ENCODE peak calls at places on chromosomes 2 and 18, in nine cellular contexts. H, B, Z, Y, P, G, J, C and L are unnamed samples.

GRCh38 chr2:63872571-63873328 is 31.1 kb downstream of the UGP2 start:
- DNase-seq in H (no peak), B (no peak), Z (no peak), Y (no peak), P (no peak), G (no peak), J (no peak), C (no peak), L (no peak)

GRCh38 chr18:79495591-79496071 is 99.9 kb downstream of the NFATC1 start:
- DNase-seq in H (peak), B (no peak), Z (no peak), Y (no peak), P (peak), G (peak), J (no peak), C (no peak), L (no peak)

GRCh38 chr2:61181382-61182058 is 19.5 kb downstream of the C2orf74 start:
- DNase-seq in H (no peak), B (no peak), Z (no peak), Y (no peak), P (no peak), G (no peak), J (no peak), C (no peak), L (peak)

GRCh38 chr2:134411279-134411827 is 157.5 kb downstream of the MGAT5 start:
- DNase-seq in H (no peak), B (no peak), Z (no peak), Y (no peak), P (no peak), G (no peak), J (no peak), C (peak), L (no peak)

GRCh38 chr2:60629801-60630385 is 76.4 kb upstream of the BCL11A start:
- DNase-seq in H (no peak), B (no peak), Z (no peak), Y (no peak), P (no peak), G (no peak), J (peak), C (no peak), L (no peak)

GRCh38 chr18:23077493-23078256 is 57.6 kb upstream of the CABLES1 start:
- DNase-seq in H (no peak), B (no peak), Z (peak), Y (peak), P (no peak), G (no peak), J (no peak), C (peak), L (no peak)

GRCh38 chr18:37378616-37379015 is 187.0 kb downstream of the CELF4 start:
- DNase-seq in H (no peak), B (no peak), Z (no peak), Y (no peak), P (no peak), G (no peak), J (no peak), C (no peak), L (no peak)

GRCh38 chr2:195532255-195532627 is 124.8 kb upstream of the SLC39A10 start:
- DNase-seq in H (no peak), B (no peak), Z (no peak), Y (no peak), P (no peak), G (no peak), J (no peak), C (no peak), L (no peak)

GRCh38 chr2:119544075-119545031 is at the start of gene CFAP221:
- DNase-seq in H (no peak), B (no peak), Z (peak), Y (peak), P (peak), G (no peak), J (peak), C (peak), L (peak)

GRCh38 chr2:203579131-203579643 is 44.1 kb upstream of the RAPH1 start:
- DNase-seq in H (no peak), B (no peak), Z (peak), Y (peak), P (no peak), G (no peak), J (no peak), C (no peak), L (no peak)

GRCh38 chr2:203582468-203582867 is 47.4 kb upstream of the RAPH1 start:
- DNase-seq in H (no peak), B (no peak), Z (no peak), Y (no peak), P (no peak), G (no peak), J (no peak), C (no peak), L (no peak)

GRCh38 chr2:203580846-203581245 is 45.7 kb upstream of the RAPH1 start:
- DNase-seq in H (no peak), B (no peak), Z (no peak), Y (no peak), P (no peak), G (no peak), J (no peak), C (no peak), L (no peak)

GRCh38 chr2:203578511-203579130 is 43.5 kb upstream of the RAPH1 start:
- DNase-seq in H (no peak), B (no peak), Z (no peak), Y (no peak), P (no peak), G (no peak), J (no peak), C (no peak), L (no peak)

GRCh38 chr2:203579730-203580129 is 44.6 kb upstream of the RAPH1 start:
- DNase-seq in H (no peak), B (no peak), Z (no peak), Y (no peak), P (no peak), G (no peak), J (no peak), C (no peak), L (no peak)
- TF ChIP-seq CTCF in H (no peak), B (no peak), Z (no peak), Y (no peak), P (no peak), G (no peak), J (no peak), C (no peak), L (no peak)

GRCh38 chr18:34834897-34835296 is 124.8 kb downstream of the DTNA start:
- DNase-seq in H (no peak), B (no peak), Z (no peak), Y (no peak), P (no peak), G (no peak), J (no peak), C (no peak), L (no peak)

GRCh38 chr18:34835466-34835865 is 125.4 kb downstream of the DTNA start:
- DNase-seq in H (no peak), B (no peak), Z (no peak), Y (no peak), P (no peak), G (no peak), J (no peak), C (no peak), L (no peak)

GRCh38 chr18:34838669-34839068 is 128.6 kb downstream of the DTNA start:
- DNase-seq in H (no peak), B (no peak), Z (peak), Y (no peak), P (no peak), G (no peak), J (no peak), C (no peak), L (no peak)

GRCh38 chr18:34840416-34840815 is 130.3 kb downstream of the DTNA start:
- DNase-seq in H (no peak), B (no peak), Z (no peak), Y (no peak), P (no peak), G (no peak), J (no peak), C (no peak), L (no peak)

GRCh38 chr18:34837769-34838194 is 127.7 kb downstream of the DTNA start:
- DNase-seq in H (peak), B (no peak), Z (no peak), Y (no peak), P (no peak), G (no peak), J (no peak), C (no peak), L (no peak)
- TF ChIP-seq POLR2AphosphoS5 in H (peak), B (no peak), Z (no peak), Y (no peak), P (no peak), G (no peak), J (no peak), C (no peak), L (no peak)

GRCh38 chr18:49467019-49467563 is 6.6 kb upstream of the DYM start:
- DNase-seq in H (no peak), B (no peak), Z (no peak), Y (no peak), P (no peak), G (no peak), J (no peak), C (no peak), L (no peak)

GRCh38 chr18:49461602-49461977 is 1.1 kb upstream of the DYM start:
- DNase-seq in H (no peak), B (no peak), Z (no peak), Y (no peak), P (no peak), G (no peak), J (no peak), C (no peak), L (no peak)

GRCh38 chr18:49467599-49467998 is 7.2 kb upstream of the DYM start:
- DNase-seq in H (no peak), B (no peak), Z (no peak), Y (no peak), P (no peak), G (no peak), J (no peak), C (no peak), L (no peak)

GRCh38 chr18:49460958-49461601 is 635 bp upstream of the DYM start:
- DNase-seq in H (no peak), B (no peak), Z (peak), Y (no peak), P (no peak), G (no peak), J (no peak), C (no peak), L (no peak)

DNA sequence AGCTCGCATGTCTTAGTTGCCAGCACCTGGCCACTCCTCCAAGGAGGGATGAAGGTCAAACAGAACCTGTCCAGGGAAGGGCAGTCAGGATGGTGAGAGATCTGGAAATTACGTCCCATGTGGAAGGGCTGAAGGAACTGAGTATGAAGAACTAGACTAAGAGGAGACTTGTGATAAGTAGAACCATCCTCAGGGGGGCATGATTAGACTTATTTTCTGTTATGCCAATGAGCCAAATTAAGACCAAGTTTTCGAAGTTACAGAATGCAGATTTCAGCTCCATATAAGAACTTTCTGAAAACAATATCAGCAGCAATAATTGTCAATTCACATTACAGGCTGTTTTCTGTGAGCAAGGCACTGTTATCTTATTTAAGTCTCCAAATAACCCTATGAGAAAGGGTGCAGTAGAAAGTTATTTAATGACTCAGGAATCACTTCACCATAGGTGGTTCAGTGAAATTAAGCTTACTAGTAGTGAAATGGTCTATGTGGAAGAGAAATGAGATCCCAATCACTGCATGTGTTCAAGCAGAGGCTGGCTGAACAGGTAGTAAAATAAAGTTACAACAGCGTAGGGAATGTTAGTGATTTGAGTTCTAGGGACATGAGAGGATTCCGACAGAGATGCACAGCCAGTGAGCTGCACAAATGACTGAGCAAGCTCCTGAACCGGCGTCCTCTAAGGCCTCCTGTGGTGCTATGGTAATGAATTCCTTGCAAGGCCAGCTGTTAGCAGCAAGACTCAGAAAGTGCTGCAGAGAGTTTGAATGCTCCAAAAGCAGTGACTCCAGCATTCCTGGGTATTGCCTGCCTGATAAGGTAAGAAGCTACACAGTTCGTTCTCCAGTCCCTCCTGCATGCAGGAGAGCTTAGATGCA is 4.5 kb upstream of the DYM start:
- DNase-seq in H (no peak), B (peak), Z (peak), Y (no peak), P (no peak), G (no peak), J (no peak), C (no peak), L (no peak)
- TF ChIP-seq CTCF in H (no peak), B (no peak), Z (no peak), Y (no peak), P (no peak), G (no peak), J (peak), C (peak), L (no peak)

GRCh38 chr2:96801464-96802280 is 14.4 kb upstream of the CNNM3 start:
- DNase-seq in H (peak), B (no peak), Z (no peak), Y (no peak), P (peak), G (no peak), J (no peak), C (no peak), L (no peak)

GRCh38 chr2:96800061-96800761 is 15.9 kb upstream of the CNNM3 start:
- DNase-seq in H (peak), B (no peak), Z (no peak), Y (no peak), P (peak), G (no peak), J (no peak), C (peak), L (no peak)

GRCh38 chr2:96802281-96802595 is 13.8 kb upstream of the CNNM3 start:
- DNase-seq in H (peak), B (no peak), Z (no peak), Y (no peak), P (peak), G (no peak), J (no peak), C (peak), L (no peak)

GRCh38 chr2:96799623-96799935 is 16.5 kb upstream of the CNNM3 start:
- DNase-seq in H (peak), B (no peak), Z (no peak), Y (no peak), P (peak), G (no peak), J (no peak), C (no peak), L (no peak)

DNA sequence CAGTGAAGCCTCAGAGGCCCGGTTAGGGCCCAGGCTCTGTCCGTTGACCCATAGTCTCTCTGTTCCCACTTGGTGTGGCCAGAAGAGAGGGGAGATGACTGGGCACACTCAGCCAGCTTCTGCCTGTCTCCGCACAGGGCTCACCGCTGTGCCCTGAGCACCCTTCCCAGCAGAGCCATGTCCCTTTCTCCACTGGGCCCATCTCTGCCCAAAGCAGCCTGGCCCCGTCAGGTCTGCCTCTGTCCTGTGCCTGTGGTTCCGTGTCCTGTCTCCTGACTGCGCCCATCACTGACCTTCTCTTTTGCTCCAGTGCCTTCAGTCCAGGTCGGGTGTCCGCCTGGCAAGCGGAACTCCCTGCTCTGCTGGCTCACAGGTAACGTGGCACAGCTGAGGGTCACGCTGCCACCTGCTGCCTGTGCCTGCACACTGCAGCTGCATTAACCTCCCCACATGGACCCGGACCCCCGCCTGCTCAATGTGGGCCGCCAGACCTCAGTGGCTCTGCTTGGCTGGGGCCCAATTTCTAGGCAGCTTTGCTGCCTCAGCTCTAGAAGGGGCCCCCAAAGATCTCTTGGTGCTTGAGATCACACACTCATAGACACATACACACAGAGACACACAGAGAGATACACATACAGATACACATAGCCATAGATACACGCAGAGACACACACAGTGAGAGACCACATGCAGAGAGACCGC is 15.2 kb upstream of the CNNM3 start:
- DNase-seq in H (peak), B (peak), Z (peak), Y (peak), P (peak), G (peak), J (peak), C (peak), L (no peak)
- TF ChIP-seq POLR2AphosphoS5 in H (no peak), B (no peak), Z (no peak), Y (no peak), P (peak), G (no peak), J (no peak), C (no peak), L (peak)

DNA sequence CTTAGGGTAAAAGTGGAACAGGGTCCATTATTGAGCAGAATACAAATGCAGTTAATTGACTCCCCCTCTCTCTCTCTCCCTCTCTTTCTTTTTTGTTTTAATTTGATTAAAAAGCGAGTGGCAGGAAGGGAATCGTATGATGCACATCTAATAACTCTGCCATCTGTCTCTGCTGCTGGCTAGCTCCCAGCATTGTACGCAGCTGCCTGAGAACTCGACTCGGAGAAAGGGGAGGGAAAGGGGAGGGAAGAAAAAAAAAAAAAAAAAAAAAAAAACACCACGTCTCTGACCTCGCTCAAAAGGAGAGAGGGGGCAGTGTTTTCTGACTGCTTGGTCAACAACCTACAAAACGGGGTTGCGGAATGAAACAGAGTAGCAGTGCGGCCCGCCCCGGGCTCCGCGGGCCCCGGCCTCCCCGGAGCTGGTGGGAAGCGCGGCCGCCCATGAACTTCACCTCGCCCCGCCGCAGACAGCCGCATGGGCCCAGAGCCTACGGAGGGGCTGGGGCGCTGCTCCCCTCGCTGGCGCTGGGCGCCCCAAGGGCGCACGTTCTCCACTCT is 265.7 kb downstream of the TCF4 start:
- DNase-seq in H (peak), B (no peak), Z (peak), Y (peak), P (peak), G (peak), J (no peak), C (peak), L (no peak)
- TF ChIP-seq CTCF in H (no peak), B (peak), Z (peak), Y (no peak), P (no peak), G (no peak), J (no peak), C (peak), L (no peak)

GRCh38 chr18:32158108-32158624 is 31.7 kb upstream of the MEP1B start:
- DNase-seq in H (peak), B (peak), Z (peak), Y (peak), P (peak), G (peak), J (peak), C (peak), L (peak)
- TF ChIP-seq POLR2AphosphoS5 in H (no peak), B (no peak), Z (no peak), Y (no peak), P (no peak), G (no peak), J (no peak), C (no peak), L (no peak)